ENCODE peak calls at places on chromosomes 4 and X, in seven cellular contexts. A is SK-N-SH, Q is pancreas, V is hepatocyte, E is kidney epithelial cell, P is cardiac muscle cell, C is sigmoid colon. F is an unnamed sample.

GRCh38 chr4:139606600-139607301 is 50.7 kb upstream of the SETD7 start:
- DNase-seq in C (no peak), P (peak; percentile 49), A (no peak), V (no peak), Q (no peak), E (no peak), F (no peak)

GRCh38 chr4:112422644-112423043 is 93.3 kb downstream of the NEUROG2 start:
- DNase-seq in C (no peak), E (no peak), Q (no peak), V (no peak), P (no peak), A (no peak), F (no peak)

GRCh38 chr4:169342906-169343560 is 72.3 kb upstream of the SH3RF1 start:
- DNase-seq in P (no peak), V (no peak), E (peak; percentile 25), Q (no peak), C (no peak), A (no peak), F (no peak)

GRCh38 chr4:11106190-11106589 is 322.5 kb downstream of the HS3ST1 start:
- DNase-seq in P (peak; percentile 23), C (no peak), A (no peak), V (no peak), Q (no peak), E (no peak), F (no peak)

GRCh38 chr4:69832326-69833030 is 27.5 kb downstream of the SULT1E1 start:
- DNase-seq in Q (no peak), P (no peak), A (no peak), C (no peak), V (peak; percentile 81), E (peak; percentile 28), F (no peak)

GRCh38 chr4:38757945-38758344 is 24.8 kb downstream of the TLR10 start:
- DNase-seq in A (no peak), Q (peak; percentile 29), P (no peak), E (no peak), V (peak; percentile 48), C (no peak), F (no peak)

GRCh38 chr4:183838987-183839712 is 66.0 kb upstream of the STOX2 start:
- DNase-seq in P (peak; percentile 47), E (no peak), C (no peak), V (peak; percentile 39), Q (no peak), A (peak; percentile 56), F (no peak)

GRCh38 chr4:186789671-186790070 is 66.0 kb upstream of the FAT1 start:
- DNase-seq in Q (no peak), V (no peak), E (no peak), A (no peak), P (no peak), C (no peak), F (no peak)

GRCh38 chr4:102639602-102640001 is 121.2 kb downstream of the MANBA start:
- DNase-seq in E (no peak), P (no peak), C (no peak), Q (no peak), A (no peak), V (no peak), F (peak; percentile 42)

GRCh38 chrX:19666950-19667349 is 151.6 kb upstream of the MAP3K15 start:
- DNase-seq in A (no peak), V (no peak), C (no peak), Q (no peak), P (no peak), E (no peak), F (no peak)

GRCh38 chr4:121050251-121050650 is 22.1 kb downstream of the NDNF start:
- DNase-seq in P (no peak), A (no peak), E (no peak), C (no peak), V (peak; percentile 10), Q (no peak), F (no peak)

GRCh38 chrX:65924938-65925507 is 114.9 kb downstream of the VSIG4 start:
- DNase-seq in A (no peak), E (no peak), P (no peak), C (no peak), V (no peak), Q (no peak), F (no peak)

GRCh38 chr4:53688186-53688790 is 97.0 kb upstream of the LNX1 start:
- DNase-seq in E (peak; percentile 84), A (peak; percentile 3), V (peak; percentile 55), Q (peak; percentile 35), C (no peak), P (peak; percentile 99), F (no peak)

GRCh38 chrX:118536204-118536603 is 40.6 kb downstream of the DOCK11 start:
- DNase-seq in A (no peak), E (no peak), C (no peak), V (no peak), P (no peak), Q (no peak), F (no peak)

GRCh38 chr4:175369087-175369486 is 443.0 kb downstream of the GPM6A start:
- DNase-seq in V (no peak), C (no peak), Q (no peak), A (no peak), E (peak; percentile 9), P (no peak), F (no peak)

GRCh38 chr4:84691170-84691691 is 108.3 kb downstream of the CDS1 start:
- DNase-seq in A (no peak), Q (no peak), C (no peak), P (peak; percentile 93), E (peak; percentile 67), V (no peak), F (no peak)

GRCh38 chr4:119623025-119623424 is 5.6 kb downstream of the PDE5A start:
- DNase-seq in C (no peak), V (no peak), A (no peak), E (no peak), P (peak; percentile 5), Q (no peak), F (no peak)

GRCh38 chr4:182206916-182207315 is 36.3 kb upstream of the TENM3 start:
- DNase-seq in E (no peak), P (peak; percentile 21), Q (no peak), V (peak; percentile 18), C (no peak), A (no peak), F (no peak)

GRCh38 chrX:3962511-3963350 is 249.3 kb upstream of the PRKX start:
- DNase-seq in A (peak; percentile 18), C (no peak), V (peak; percentile 61), E (no peak), Q (peak; percentile 41), P (peak; percentile 13), F (no peak)

GRCh38 chr4:128811571-128812359 is 2.3 kb downstream of the JADE1 start:
- DNase-seq in E (no peak), V (peak; percentile 91), C (peak; percentile 97), P (peak; percentile 95), A (peak; percentile 90), Q (peak; percentile 89), F (peak; percentile 81)

DNA sequence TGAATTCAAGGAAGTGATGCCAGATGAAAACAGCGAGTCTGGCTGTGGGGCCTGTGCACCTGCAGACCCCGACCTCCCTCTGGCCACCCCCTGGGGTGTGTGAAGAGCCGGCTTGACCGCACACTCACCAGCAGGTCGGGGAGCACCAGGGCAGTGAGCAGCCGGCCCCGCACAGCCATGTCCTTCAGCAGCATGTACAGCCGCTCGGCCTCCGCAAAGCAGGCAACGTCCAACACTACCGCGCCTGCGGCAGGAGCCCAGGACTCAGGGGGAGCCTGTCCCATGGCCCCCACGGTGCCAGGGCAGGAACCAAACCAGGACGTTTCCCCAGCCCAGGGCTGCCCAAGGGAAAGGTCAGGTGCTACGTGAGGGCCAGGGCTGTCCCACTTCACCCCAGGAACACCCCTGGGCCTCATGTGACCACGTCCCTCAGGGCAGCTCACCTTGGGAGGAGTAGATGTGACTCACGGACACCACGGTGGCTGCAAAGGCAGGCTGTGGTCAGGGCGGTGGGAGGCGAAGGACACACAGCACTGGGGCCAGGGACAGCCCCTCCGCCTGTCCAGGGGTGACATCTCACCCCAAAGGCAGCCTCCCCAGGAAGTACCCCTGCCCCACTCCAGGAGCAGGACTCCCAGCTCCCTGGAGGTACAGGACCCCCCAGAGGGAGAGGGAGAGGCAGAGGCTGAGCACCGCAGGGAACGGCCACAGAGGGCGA is 8.2 kb downstream of the DGKQ start:
- DNase-seq in E (no peak), P (no peak), A (no peak), Q (no peak), C (no peak), V (no peak), F (no peak)
- H3K36me3 ChIP-seq in E (no peaks in the 10 kb centered on the region), P (no peaks in the 10 kb centered on the region), A (no peaks in the 10 kb centered on the region), Q (peaks cover 8% of the 10 kb centered on the region), C (no peaks in the 10 kb centered on the region), V (no peaks in the 10 kb centered on the region), F (peaks cover 13% of the 10 kb centered on the region)

GRCh38 chrX:48666649-48667048 is 16.9 kb upstream of the WAS start:
- DNase-seq in Q (no peak), C (no peak), P (no peak), V (no peak), A (no peak), E (no peak), F (no peak)
- H3K4me3 ChIP-seq in Q (no peak overlapping the region), C (no peak overlapping the region), P (no peak overlapping the region), V (no peak overlapping the region), A (no peak overlapping the region), E (no peak overlapping the region), F (no peak overlapping the region)

DNA sequence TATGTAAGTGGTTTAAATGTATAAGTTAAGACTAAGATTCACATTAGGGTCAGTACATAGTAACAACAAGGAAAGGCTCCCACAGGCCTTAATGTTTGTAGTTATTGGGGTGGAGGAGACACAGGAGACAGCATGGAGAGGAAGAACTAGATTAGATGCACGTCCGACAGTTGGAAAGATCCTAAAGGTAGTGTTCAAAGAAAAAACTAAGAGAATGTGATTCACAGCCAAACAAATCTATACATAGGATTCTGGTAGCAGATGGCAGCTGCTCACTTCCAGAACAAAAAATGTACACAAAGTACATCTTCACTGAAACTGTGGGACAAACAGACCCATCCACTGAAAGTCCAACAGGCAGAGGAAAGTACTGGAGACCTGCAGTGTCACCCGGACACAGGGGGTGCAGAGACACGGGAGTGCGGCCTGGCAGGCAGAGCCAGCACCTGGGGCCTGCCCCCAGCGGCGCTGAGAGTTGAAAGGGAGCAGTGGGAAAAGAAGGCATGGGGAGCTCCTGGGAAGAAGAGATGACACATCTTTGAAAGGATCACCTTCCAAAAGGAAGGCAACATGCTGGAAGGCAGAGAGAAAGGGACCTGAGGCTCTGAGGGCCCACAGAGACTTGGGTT is 40.0 kb downstream of the NELFA start:
- DNase-seq in P (no peak), Q (no peak), A (no peak), E (no peak), V (no peak), C (peak; percentile 29), F (no peak)
- H3K36me3 ChIP-seq in P (peaks cover 6% of the 10 kb centered on the region), Q (no peaks in the 10 kb centered on the region), A (peaks cover 36% of the 10 kb centered on the region), E (no peaks in the 10 kb centered on the region), V (no peaks in the 10 kb centered on the region), C (peaks cover 9% of the 10 kb centered on the region), F (no peaks in the 10 kb centered on the region)

GRCh38 chr4:125321709-125322362 is 7.1 kb downstream of the FAT4 start:
- DNase-seq in V (no peak), A (no peak), Q (no peak), E (no peak), C (no peak), P (peak; percentile 58), F (no peak)

GRCh38 chr4:125325733-125326132 is 11.0 kb downstream of the FAT4 start:
- DNase-seq in P (no peak), E (no peak), V (no peak), Q (no peak), A (no peak), C (no peak), F (no peak)

GRCh38 chr4:125319311-125319710 is 4.6 kb downstream of the FAT4 start:
- DNase-seq in E (no peak), C (no peak), Q (no peak), A (no peak), V (no peak), P (no peak), F (no peak)

GRCh38 chr4:125322363-125322730 is 7.6 kb downstream of the FAT4 start:
- DNase-seq in A (no peak), C (no peak), E (no peak), P (peak; percentile 73), V (no peak), Q (no peak), F (no peak)

GRCh38 chr4:125323547-125324100 is 8.9 kb downstream of the FAT4 start:
- DNase-seq in E (no peak), V (no peak), A (no peak), P (peak; percentile 75), C (no peak), Q (no peak), F (no peak)
- H3K4me3 ChIP-seq in E (no peak overlapping the region), V (peak overlapping the region; percentile 25), A (peak overlapping the region; percentile 10), P (no peak overlapping the region), C (peak overlapping the region; percentile 87), Q (no peak overlapping the region), F (no peak overlapping the region)

F was measured in CD8-positive, alpha-beta T cell.